ENCODE peak calls at places on chromosomes 16 and 17, in ten cellular contexts. E is hepatic stellate cell; I is substantia nigra; H is lung; J is B cell; P is cardiac fibroblast; Q is mucosa of descending colon; B is stimulated activated CD4-positive, alpha-beta T cell treated with anti-CD3 and anti-CD28 coated beads, Interleukin-1b, Interleukin-23, amount 100 ng/mL, for 1 hour; O is astrocyte of the spinal cord; D is esophagus squamous epithelium. W is an unnamed sample.

GRCh38 chr16:49348408-49349176 is 25.0 kb upstream of the C16orf78 start:
- DNase-seq in Q (no peak), I (no peak), D (no peak), H (no peak), E (no peak), O (no peak), B (no peak), J (no peak), P (no peak), W (peak; percentile 15)

GRCh38 chr16:57530531-57531252 is 5.7 kb downstream of the CCDC102A start:
- DNase-seq in D (no peak), B (no peak), I (no peak), P (no peak), O (no peak), H (no peak), J (no peak), Q (peak; percentile 51), E (no peak), W (no peak)

GRCh38 chr16:2786061-2786825 is 1.1 kb downstream of the PRSS33 start:
- DNase-seq in J (no peak), P (no peak), H (no peak), B (no peak), E (no peak), D (no peak), I (no peak), Q (peak; percentile 34), O (no peak), W (no peak)

GRCh38 chr16:80158766-80159165 is 382.0 kb upstream of the DYNLRB2 start:
- DNase-seq in H (no peak), E (peak; percentile 24), B (no peak), D (no peak), P (peak; percentile 80), J (no peak), I (no peak), O (peak; percentile 83), Q (no peak), W (no peak)

GRCh38 chr17:50847566-50847965 is 12.2 kb downstream of the WFIKKN2 start:
- DNase-seq in P (no peak), B (no peak), E (no peak), J (no peak), Q (no peak), I (no peak), D (no peak), O (no peak), H (no peak), W (no peak)

GRCh38 chr16:28157768-28158535 is 53.8 kb downstream of the XPO6 start:
- DNase-seq in D (no peak), P (peak; percentile 53), H (no peak), O (no peak), Q (no peak), E (no peak), I (no peak), J (no peak), B (no peak), W (no peak)

GRCh38 chr16:14301150-14302030 is 230.3 kb downstream of the MRTFB start:
- DNase-seq in H (no peak), E (peak; percentile 56), O (no peak), D (no peak), J (no peak), B (no peak), Q (no peak), I (no peak), P (no peak), W (peak; percentile 34)

GRCh38 chr17:17108681-17109049 is 66.4 kb downstream of the MPRIP start:
- DNase-seq in I (peak; percentile 62), O (no peak), B (no peak), D (no peak), P (no peak), E (no peak), Q (peak; percentile 63), H (peak; percentile 58), J (peak; percentile 43), W (no peak)

GRCh38 chr17:37813753-37814152 is 68.9 kb upstream of the HNF1B start:
- DNase-seq in I (no peak), B (no peak), Q (no peak), P (peak; percentile 36), H (no peak), D (no peak), O (peak; percentile 94), E (peak; percentile 89), J (no peak), W (no peak)

GRCh38 chr17:32759476-32759875 is 117.4 kb downstream of the MYO1D start:
- DNase-seq in J (no peak), H (no peak), P (no peak), D (no peak), B (no peak), Q (no peak), E (no peak), I (no peak), O (no peak), W (no peak)

GRCh38 chr16:10324210-10324609 is 61.7 kb upstream of the ATF7IP2 start:
- DNase-seq in E (no peak), P (no peak), I (no peak), Q (no peak), O (no peak), H (no peak), J (no peak), B (no peak), D (no peak), W (no peak)

GRCh38 chr17:60525347-60525623 is 757 bp downstream of the APPBP2 start:
- DNase-seq in E (no peak), P (no peak), J (no peak), H (no peak), B (no peak), D (no peak), Q (no peak), I (no peak), O (peak; percentile 15), W (no peak)

GRCh38 chr17:79834575-79835469 is 4.4 kb downstream of the CBX4 start:
- DNase-seq in J (peak; percentile 80), H (no peak), D (no peak), E (no peak), I (no peak), P (no peak), Q (no peak), O (no peak), B (no peak), W (no peak)

GRCh38 chr17:19384723-19385391 is 2.1 kb downstream of the MFAP4 start:
- DNase-seq in I (peak; percentile 80), H (peak; percentile 75), Q (peak; percentile 91), O (peak; percentile 85), P (peak; percentile 89), E (peak; percentile 69), J (no peak), B (no peak), D (no peak), W (peak; percentile 35)

GRCh38 chr17:46774108-46774737 is 44.3 kb downstream of the WNT3 start:
- DNase-seq in O (no peak), Q (no peak), H (no peak), J (no peak), I (no peak), E (no peak), P (no peak), B (no peak), D (no peak), W (no peak)

GRCh38 chr16:25126820-25127232 is 15.3 kb downstream of the LCMT1 start:
- DNase-seq in B (no peak), D (no peak), E (peak; percentile 50), Q (peak; percentile 72), O (peak; percentile 86), I (no peak), H (peak; percentile 68), P (peak; percentile 89), J (no peak), W (peak; percentile 21)

GRCh38 chr17:77555741-77556291 is 402.7 kb upstream of the TNRC6C start:
- DNase-seq in B (no peak), Q (no peak), D (no peak), O (peak; percentile 9), E (no peak), I (peak; percentile 23), H (peak; percentile 37), P (peak; percentile 9), J (no peak), W (no peak)

GRCh38 chr17:41009301-41009760 is 403 bp upstream of the KRTAP3-1 start:
- DNase-seq in E (no peak), P (no peak), D (no peak), H (no peak), O (no peak), Q (no peak), J (no peak), B (no peak), I (no peak), W (no peak)

GRCh38 chr17:57350266-57350665 is 93.9 kb downstream of the MSI2 start:
- DNase-seq in P (no peak), H (no peak), Q (no peak), D (no peak), I (no peak), J (no peak), B (no peak), E (peak; percentile 11), O (no peak), W (no peak)

GRCh38 chr16:85546585-85547447 is 66.3 kb upstream of the GSE1 start:
- DNase-seq in D (no peak), P (no peak), Q (no peak), H (no peak), O (no peak), I (no peak), B (no peak), E (no peak), J (no peak), W (no peak)

GRCh38 chr17:66715745-66716156 is 119.2 kb upstream of the CACNG5 start:
- DNase-seq in O (peak; percentile 74), I (no peak), B (no peak), P (peak; percentile 75), E (peak; percentile 60), H (no peak), Q (no peak), D (no peak), J (no peak), W (no peak)

GRCh38 chr16:75482434-75483205 is 12.6 kb downstream of the CHST6 start:
- DNase-seq in P (no peak), H (no peak), B (no peak), Q (no peak), I (no peak), E (no peak), D (no peak), J (no peak), O (no peak), W (no peak)

GRCh38 chr16:49282690-49283375 is 1.2 kb upstream of the CBLN1 start:
- DNase-seq in I (no peak), E (no peak), J (peak; percentile 43), D (no peak), O (no peak), Q (no peak), H (no peak), B (no peak), P (peak; percentile 2), W (no peak)

GRCh38 chr17:61638087-61638486 is 47.1 kb upstream of the NACA2 start:
- DNase-seq in E (no peak), I (no peak), Q (no peak), O (no peak), P (no peak), B (no peak), D (no peak), J (no peak), H (no peak), W (no peak)

GRCh38 chr16:29312835-29313558 is 93.5 kb downstream of the NPIPB11 start:
- DNase-seq in H (no peak), Q (no peak), O (peak; percentile 24), B (no peak), J (no peak), I (no peak), P (no peak), E (no peak), D (no peak), W (no peak)

GRCh38 chr17:61251939-61252865 is 147.4 kb upstream of the TBX2 start:
- DNase-seq in J (no peak), Q (peak; percentile 88), E (peak; percentile 84), O (peak; percentile 99), D (peak; percentile 21), I (peak; percentile 20), B (no peak), P (peak; percentile 99), H (peak; percentile 92), W (no peak)

GRCh38 chr16:69443809-69444611 is 19.6 kb downstream of the CYB5B start:
- DNase-seq in P (peak; percentile 72), J (no peak), I (no peak), E (peak; percentile 38), B (no peak), D (no peak), O (peak; percentile 66), Q (no peak), H (no peak), W (peak; percentile 60)

GRCh38 chr16:19438739-19439138 is 21.1 kb downstream of the TMC5 start:
- DNase-seq in D (no peak), J (no peak), H (no peak), Q (no peak), P (no peak), B (no peak), I (no peak), E (no peak), O (no peak), W (no peak)

W was measured in K562.